ENCODE peak calls at places on chromosomes 12 and 14, in four cellular contexts. K, H, I and G are unnamed samples.

GRCh38 chr12:113401066-113402000 is 2.4 kb downstream of the SDS start:
- DNase-seq in K (no peak), H (no peak), I (no peak), G (no peak)

GRCh38 chr12:112344220-112344619 is 38.0 kb downstream of the HECTD4 start:
- DNase-seq in K (no peak), H (no peak), I (no peak), G (no peak)

GRCh38 chr12:25269701-25270100 is 19.0 kb upstream of the KRAS start:
- DNase-seq in K (no peak), H (no peak), I (no peak), G (no peak)

GRCh38 chr14:55581011-55581806 is 1.2 kb downstream of the KTN1 start:
- DNase-seq in K (peak; percentile 40), H (peak; percentile 65), I (peak; percentile 28), G (no peak)

GRCh38 chr14:60926002-60926401 is 54.9 kb downstream of the TRMT5 start:
- DNase-seq in K (no peak), H (no peak), I (no peak), G (no peak)

GRCh38 chr14:57182760-57183503 is 85.8 kb downstream of the EXOC5 start:
- DNase-seq in K (peak; percentile 28), H (peak; percentile 67), I (no peak), G (peak; percentile 27)

GRCh38 chr12:77685906-77686305 is 144.8 kb upstream of the NAV3 start:
- DNase-seq in K (no peak), H (no peak), I (no peak), G (no peak)

GRCh38 chr12:2613674-2614073 is 181.1 kb upstream of the FKBP4 start:
- DNase-seq in K (no peak), H (peak; percentile 72), I (peak; percentile 55), G (no peak)

GRCh38 chr14:53550776-53551175 is 397.7 kb upstream of the DDHD1 start:
- DNase-seq in K (no peak), H (no peak), I (no peak), G (no peak)

GRCh38 chr12:116969615-116970575 is 59.1 kb downstream of the FBXW8 start:
- DNase-seq in K (no peak), H (no peak), I (no peak), G (no peak)

GRCh38 chr12:108306014-108306501 is 33.1 kb downstream of the CMKLR1 start:
- DNase-seq in K (peak; percentile 21), H (peak; percentile 53), I (no peak), G (no peak)

GRCh38 chr14:24681056-24681455 is 47.1 kb upstream of the GZMB start:
- DNase-seq in K (no peak), H (no peak), I (no peak), G (no peak)

GRCh38 chr12:75852143-75852542 is 179.4 kb downstream of the PHLDA1 start:
- DNase-seq in K (no peak), H (peak; percentile 72), I (no peak), G (no peak)

GRCh38 chr12:88865537-88865936 is 285.3 kb upstream of the KITLG start:
- DNase-seq in K (no peak), H (no peak), I (no peak), G (no peak)

GRCh38 chr14:100159865-100160533 is 554 bp upstream of the DEGS2 start:
- DNase-seq in K (no peak), H (peak; percentile 36), I (no peak), G (no peak)

GRCh38 chr12:49903700-49904423 is at the start of gene FAIM2:
- DNase-seq in K (no peak), H (no peak), I (peak; percentile 56), G (no peak)

GRCh38 chr12:67067453-67068203 is 201.5 kb upstream of the CAND1 start:
- DNase-seq in K (no peak), H (peak; percentile 58), I (no peak), G (no peak)

GRCh38 chr12:115075552-115076170 is 391.7 kb upstream of the TBX3 start:
- DNase-seq in K (peak; percentile 17), H (no peak), I (no peak), G (no peak)

GRCh38 chr14:67480011-67480410 is 8.5 kb downstream of the TMEM229B start:
- DNase-seq in K (peak; percentile 5), H (no peak), I (no peak), G (no peak)

GRCh38 chr12:64814432-64814831 is 10.0 kb upstream of the TBC1D30 start:
- DNase-seq in K (no peak), H (no peak), I (no peak), G (no peak)

GRCh38 chr12:32444895-32445294 is 45.5 kb downstream of the FGD4 start:
- DNase-seq in K (peak; percentile 11), H (peak; percentile 91), I (no peak), G (no peak)

GRCh38 chr14:105899657-105900397 is 373.4 kb downstream of the TMEM121 start:
- DNase-seq in K (no peak), H (no peak), I (no peak), G (no peak)

GRCh38 chr12:18403182-18403581 is 141.9 kb downstream of the PIK3C2G start:
- DNase-seq in K (no peak), H (no peak), I (no peak), G (no peak)

GRCh38 chr12:131047789-131048610 is 94.3 kb downstream of the ADGRD1 start:
- DNase-seq in K (no peak), H (no peak), I (no peak), G (no peak)

DNA sequence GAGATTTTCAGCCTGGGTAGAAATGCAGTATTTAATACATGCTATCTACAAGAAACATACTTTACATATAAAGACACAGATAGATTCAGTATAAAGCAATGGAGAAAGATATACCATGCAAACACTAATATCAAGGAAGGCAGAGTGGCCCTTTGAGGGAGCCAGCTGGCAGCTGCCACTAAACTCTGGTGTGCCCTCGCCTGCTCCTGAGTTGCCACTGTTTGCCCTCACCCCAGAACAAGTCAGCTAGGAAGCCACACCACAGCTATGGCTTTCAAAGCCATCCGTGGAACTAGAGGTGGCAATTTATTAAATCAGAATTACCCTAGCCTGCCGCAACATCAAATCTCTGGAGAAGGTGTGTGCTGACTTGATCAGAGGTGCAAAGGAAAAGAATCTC is 18.3 kb downstream of the PXN start:
- DNase-seq in K (no peak), H (no peak), I (no peak), G (no peak)
- H3K4me1 ChIP-seq in K (peaks cover 54% of the 10 kb centered on the region), H (peaks cover 46% of the 10 kb centered on the region), I (peaks cover 38% of the 10 kb centered on the region), G (peaks cover 3% of the 10 kb centered on the region)

GRCh38 chr12:93080994-93081809 is 152.1 kb upstream of the EEA1 start:
- DNase-seq in K (no peak), H (peak; percentile 52), I (no peak), G (no peak)

GRCh38 chr12:93079271-93079670 is 150.2 kb upstream of the EEA1 start:
- DNase-seq in K (no peak), H (no peak), I (no peak), G (no peak)

GRCh38 chr12:93079976-93080375 is 150.9 kb upstream of the EEA1 start:
- DNase-seq in K (no peak), H (no peak), I (no peak), G (no peak)

GRCh38 chr12:93081810-93082165 is 152.7 kb upstream of the EEA1 start:
- DNase-seq in K (no peak), H (peak; percentile 55), I (no peak), G (no peak)

DNA sequence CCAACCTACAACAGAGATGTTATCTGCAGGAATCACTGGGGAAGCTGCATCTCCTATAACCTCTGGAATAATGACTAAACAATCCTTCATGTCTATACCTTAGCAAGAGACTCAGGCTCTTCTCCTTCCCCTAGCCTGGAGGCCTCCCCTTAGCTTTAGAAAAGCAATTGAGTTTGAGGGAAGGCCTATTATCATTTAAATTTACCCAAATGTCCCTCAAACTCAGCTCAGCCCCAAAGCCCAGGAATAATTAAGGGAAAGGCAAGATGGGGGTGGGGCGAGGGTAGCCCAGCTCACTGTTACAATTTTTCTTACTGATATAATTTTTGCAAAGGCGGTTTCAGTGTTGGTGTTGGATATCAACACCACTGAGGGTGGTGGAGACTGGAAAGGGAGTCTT is 151.4 kb upstream of the EEA1 start:
- DNase-seq in K (no peak), H (no peak), I (no peak), G (peak; percentile 35)
- H3K4me3 ChIP-seq in K (no peak overlapping the region), H (no peak overlapping the region), I (no peak overlapping the region), G (no peak overlapping the region)

DNA sequence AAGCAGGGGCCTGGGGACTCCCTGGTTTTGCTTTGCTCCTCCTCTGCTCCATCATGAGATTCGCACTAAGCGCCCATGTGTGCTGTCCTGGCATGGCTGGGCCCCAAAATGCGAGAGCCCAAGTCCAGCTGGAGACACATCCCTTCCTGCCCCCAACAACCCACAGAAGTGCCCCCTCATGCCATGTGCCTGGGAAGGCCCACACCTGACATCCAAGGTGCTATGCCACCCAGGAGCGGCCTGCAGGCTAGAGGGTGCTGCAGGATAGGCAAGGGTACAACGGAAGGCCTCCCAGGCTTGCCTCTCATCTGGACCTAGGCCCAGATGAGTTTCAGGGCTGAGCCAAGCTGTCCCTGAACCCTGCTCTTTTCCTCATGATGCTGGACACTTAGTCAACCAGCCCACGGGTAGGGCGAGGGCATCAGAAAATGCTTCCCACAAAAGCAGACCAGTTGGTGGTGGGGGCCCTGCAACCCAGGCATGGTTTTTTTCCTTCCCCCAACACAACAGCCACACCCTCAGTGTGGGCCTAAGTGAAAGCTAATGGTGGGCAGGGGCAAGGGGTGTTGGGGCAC is 13.2 kb upstream of the KRT80 start:
- DNase-seq in K (no peak), H (no peak), I (no peak), G (no peak)
- H3K4me1 ChIP-seq in K (no peaks in the 10 kb centered on the region), H (peaks cover 51% of the 10 kb centered on the region), I (peaks cover 40% of the 10 kb centered on the region), G (peaks cover 4% of the 10 kb centered on the region)

GRCh38 chr14:101834387-101835165 is 73.1 kb downstream of the PPP2R5C start:
- DNase-seq in K (no peak), H (peak; percentile 34), I (no peak), G (no peak)

GRCh38 chr14:101833045-101833444 is 71.5 kb downstream of the PPP2R5C start:
- DNase-seq in K (no peak), H (no peak), I (no peak), G (no peak)

GRCh38 chr14:101835166-101835557 is 73.7 kb downstream of the PPP2R5C start:
- DNase-seq in K (no peak), H (peak; percentile 57), I (no peak), G (no peak)

GRCh38 chr14:101836131-101836530 is 74.6 kb downstream of the PPP2R5C start:
- DNase-seq in K (no peak), H (no peak), I (no peak), G (no peak)

GRCh38 chr14:101835566-101835965 is 74.1 kb downstream of the PPP2R5C start:
- DNase-seq in K (no peak), H (no peak), I (no peak), G (no peak)
- H3K4me3 ChIP-seq in K (no peak overlapping the region), H (no peak overlapping the region), I (no peak overlapping the region), G (no peak overlapping the region)

GRCh38 chr12:13124661-13125505 is 21.4 kb upstream of the GSG1 start:
- DNase-seq in K (no peak), H (peak; percentile 50), I (no peak), G (no peak)

GRCh38 chr12:13128291-13129000 is 25.0 kb upstream of the GSG1 start:
- DNase-seq in K (no peak), H (peak; percentile 26), I (no peak), G (no peak)

GRCh38 chr12:13126494-13126893 is 23.0 kb upstream of the GSG1 start:
- DNase-seq in K (no peak), H (no peak), I (no peak), G (no peak)

GRCh38 chr12:13127476-13127875 is 24.0 kb upstream of the GSG1 start:
- DNase-seq in K (no peak), H (peak; percentile 86), I (no peak), G (no peak)

DNA sequence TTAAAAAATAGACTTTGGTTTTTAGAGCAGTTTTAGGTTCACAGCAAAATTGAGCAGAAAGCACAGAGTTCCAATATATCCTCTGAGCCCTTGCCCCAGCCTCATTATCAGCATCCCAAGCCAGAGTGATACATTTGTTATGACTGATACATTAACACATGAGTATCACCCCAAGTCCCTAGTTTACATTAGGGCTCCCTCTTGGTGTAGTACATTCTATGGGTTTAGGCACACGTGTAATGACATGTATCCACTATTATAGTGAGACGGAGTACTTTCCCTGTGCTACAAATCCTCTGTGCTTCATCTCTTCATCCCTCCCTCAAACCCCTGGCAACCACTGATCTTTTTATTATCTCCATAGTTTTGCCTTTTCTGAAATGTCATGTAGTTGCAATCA is 22.5 kb upstream of the GSG1 start:
- DNase-seq in K (no peak), H (no peak), I (no peak), G (no peak)
- H3K4me1 ChIP-seq in K (no peaks in the 10 kb centered on the region), H (peaks cover 50% of the 10 kb centered on the region), I (no peaks in the 10 kb centered on the region), G (no peaks in the 10 kb centered on the region)